ENCODE peak calls at places on chromosome 19, in six cellular contexts. H is GM04503; T is GF-D8; B is nephron progenitor cell; J is left ventricle myocardium inferior; U is CD4-positive, alpha-beta memory T cell. Y is an unnamed sample.

GRCh38 chr19:14544047-14544446 is 14.7 kb downstream of the TECR start:
- DNase-seq in H (no peak), T (no peak), B (no peak), J (no peak), U (no peak), Y (no peak)

GRCh38 chr19:3480383-3481091 is at the start of gene SMIM24:
- DNase-seq in H (no peak), T (no peak), B (no peak), J (no peak), U (no peak), Y (peak; percentile 32)

GRCh38 chr19:4443188-4443587 is 14.4 kb downstream of the UBXN6 start:
- DNase-seq in H (no peak), T (no peak), B (no peak), J (no peak), U (no peak), Y (no peak)

GRCh38 chr19:37127999-37128820 is 44.3 kb downstream of the ZNF585A start:
- DNase-seq in H (no peak), T (no peak), B (no peak), J (no peak), U (no peak), Y (no peak)

GRCh38 chr19:12943437-12944044 is 2.1 kb upstream of the RAD23A start:
- DNase-seq in H (no peak), T (no peak), B (no peak), J (no peak), U (no peak), Y (no peak)

GRCh38 chr19:44943801-44944249 is 1.8 kb downstream of the APOC4 start:
- DNase-seq in H (no peak), T (no peak), B (no peak), J (peak; percentile 37), U (no peak), Y (peak; percentile 45)

GRCh38 chr19:19745496-19746285 is 12.8 kb upstream of the ZNF14 start:
- DNase-seq in H (no peak), T (no peak), B (no peak), J (no peak), U (no peak), Y (no peak)

GRCh38 chr19:685457-685931 is 9.3 kb downstream of the FSTL3 start:
- DNase-seq in H (no peak), T (no peak), B (no peak), J (no peak), U (peak; percentile 35), Y (no peak)

GRCh38 chr19:13208131-13208963 is 58.1 kb downstream of the IER2 start:
- DNase-seq in H (peak; percentile 62), T (no peak), B (peak; percentile 40), J (peak; percentile 39), U (peak; percentile 67), Y (no peak)

GRCh38 chr19:55353803-55354697 is 469 bp downstream of the COX6B2 start:
- DNase-seq in H (no peak), T (no peak), B (peak; percentile 89), J (peak; percentile 65), U (peak; percentile 71), Y (no peak)

GRCh38 chr19:23439623-23440022 is 44.4 kb upstream of the ZNF91 start:
- DNase-seq in H (no peak), T (no peak), B (no peak), J (no peak), U (no peak), Y (no peak)

GRCh38 chr19:48635263-48635965 is 1.8 kb downstream of the DBP start:
- DNase-seq in H (no peak), T (peak; percentile 10), B (peak; percentile 80), J (peak; percentile 77), U (peak; percentile 69), Y (peak; percentile 75)

GRCh38 chr19:11504502-11505031 is 1.1 kb downstream of the ZNF653 start:
- DNase-seq in H (no peak), T (no peak), B (no peak), J (no peak), U (no peak), Y (no peak)

GRCh38 chr19:39405930-39406655 is 554 bp upstream of the ZFP36 start:
- DNase-seq in H (no peak), T (no peak), B (no peak), J (no peak), U (peak; percentile 92), Y (no peak)

GRCh38 chr19:53808710-53809125 is 15.4 kb downstream of the NLRP12 start:
- DNase-seq in H (peak; percentile 6), T (no peak), B (no peak), J (no peak), U (no peak), Y (no peak)

GRCh38 chr19:33175886-33176669 is 18.1 kb upstream of the LRP3 start:
- DNase-seq in H (peak; percentile 16), T (no peak), B (no peak), J (no peak), U (peak; percentile 42), Y (no peak)

GRCh38 chr19:5539431-5539833 is 28.3 kb downstream of the TINCR start:
- DNase-seq in H (no peak), T (no peak), B (peak; percentile 26), J (peak; percentile 38), U (no peak), Y (no peak)